ENCODE peak calls at places on chromosomes 12 and 14, in eight cellular contexts. S, X, F, R, U, I, C and T are unnamed samples.
A peak's percentile ranks its signal among the peaks of the same experiment; 100 is the strongest.

GRCh38 chr14:86777950-86778602 is 1214.9 kb downstream of the GALC start:
- DNase-seq in R (no peak), F (no peak), U (no peak), X (peak; percentile 37), C (no peak), S (no peak), I (no peak), T (no peak)

GRCh38 chr14:78254911-78255431 is 84.8 kb downstream of the NRXN3 start:
- DNase-seq in I (no peak), R (no peak), F (no peak), S (no peak), X (no peak), C (no peak), U (no peak), T (no peak)

GRCh38 chr12:19893514-19893913 is 454.2 kb downstream of the AEBP2 start:
- DNase-seq in X (peak; percentile 7), R (no peak), I (no peak), F (no peak), U (no peak), S (no peak), C (no peak), T (no peak)

GRCh38 chr12:131628766-131629448 is 82.0 kb upstream of the SFSWAP start:
- DNase-seq in X (no peak), I (no peak), R (no peak), U (no peak), S (peak; percentile 41), C (no peak), F (no peak), T (peak; percentile 47)

GRCh38 chr14:63752449-63753169 is 24.7 kb upstream of the SGPP1 start:
- DNase-seq in U (no peak), R (no peak), C (no peak), X (peak; percentile 2), F (no peak), S (no peak), I (no peak), T (no peak)

GRCh38 chr12:46843811-46844210 is 18.0 kb upstream of the SLC38A4 start:
- DNase-seq in U (no peak), F (no peak), X (no peak), C (no peak), S (no peak), I (no peak), R (no peak), T (no peak)

GRCh38 chr14:68373847-68374582 is 418.9 kb downstream of the ZFP36L1 start:
- DNase-seq in U (no peak), R (no peak), S (no peak), I (no peak), X (no peak), C (no peak), F (no peak), T (no peak)

GRCh38 chr12:101563197-101563596 is 31.6 kb upstream of the MYBPC1 start:
- DNase-seq in C (no peak), X (no peak), F (no peak), S (no peak), I (no peak), R (no peak), U (no peak), T (no peak)

GRCh38 chr14:96676161-96676560 is 121.0 kb upstream of the VRK1 start:
- DNase-seq in U (no peak), C (no peak), S (no peak), R (no peak), X (no peak), I (no peak), F (no peak), T (no peak)

GRCh38 chr12:118189761-118190181 is 53.8 kb downstream of the PEBP1 start:
- DNase-seq in S (peak; percentile 63), X (peak; percentile 66), C (no peak), R (no peak), U (peak; percentile 65), F (peak; percentile 19), I (peak; percentile 54), T (peak; percentile 64)

GRCh38 chr12:118185602-118186397 is 49.9 kb downstream of the PEBP1 start:
- DNase-seq in C (no peak), F (no peak), R (no peak), U (no peak), I (no peak), S (no peak), X (no peak), T (no peak)

GRCh38 chr12:118187746-118188390 is 51.9 kb downstream of the PEBP1 start:
- DNase-seq in C (no peak), X (no peak), R (no peak), I (no peak), F (no peak), U (no peak), S (no peak), T (no peak)

GRCh38 chr12:118190266-118190665 is 54.3 kb downstream of the PEBP1 start:
- DNase-seq in R (no peak), I (no peak), S (no peak), C (no peak), X (no peak), U (no peak), F (no peak), T (no peak)

DNA sequence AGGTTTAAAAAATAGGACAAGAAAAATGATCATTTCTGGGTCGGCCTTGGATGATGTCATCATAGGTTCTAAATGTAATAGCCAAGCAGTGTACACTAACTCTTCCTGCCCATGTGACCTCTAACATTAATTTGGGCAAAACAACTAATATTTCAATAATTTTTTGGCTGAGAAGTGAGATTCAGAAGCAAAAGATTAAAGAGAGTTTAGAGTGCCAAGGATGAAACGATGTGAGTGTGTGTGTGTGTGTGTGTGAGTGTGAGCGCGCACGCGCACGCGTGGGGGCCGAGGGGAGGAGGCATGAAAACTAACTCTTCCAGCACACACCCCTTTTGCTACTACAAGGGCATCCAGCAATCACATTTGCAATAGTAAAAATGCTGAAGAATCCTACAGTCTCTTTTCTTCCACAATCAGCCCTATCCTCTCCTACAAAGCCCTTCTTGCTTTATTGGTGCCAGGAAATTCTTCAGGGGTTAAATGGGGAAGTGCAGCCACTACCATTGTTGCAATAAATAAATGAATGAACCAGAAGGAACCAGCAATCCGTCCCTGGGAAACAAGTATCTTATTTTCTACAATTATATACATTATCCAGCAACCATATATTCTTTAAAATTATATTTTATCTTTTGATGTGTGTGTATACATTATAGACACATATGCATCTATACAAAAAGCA is 52.9 kb downstream of the PEBP1 start:
- DNase-seq in F (peak; percentile 38), S (no peak), U (no peak), R (no peak), X (peak; percentile 33), C (peak; percentile 26), I (peak; percentile 81), T (no peak)
- H3K27ac ChIP-seq in F (peak overlapping the region; percentile 83), S (no peak overlapping the region), U (no peak overlapping the region), R (no peak overlapping the region), X (no peak overlapping the region), C (peak overlapping the region; percentile 91), I (no peak overlapping the region), T (peak overlapping the region; percentile 32)

GRCh38 chr14:80636071-80636470 is 305.5 kb downstream of the CEP128 start:
- DNase-seq in I (no peak), F (no peak), S (no peak), R (no peak), C (no peak), U (no peak), X (no peak), T (no peak)
- TF ChIP-seq CTCF in I (no peak), F (no peak), S (peak; percentile 72), R (no peak), C (no peak), U (peak; percentile 48), X (peak; percentile 35), T (no peak)

GRCh38 chr12:49295087-49296001 is at the start of gene PRPH:
- DNase-seq in I (peak; percentile 61), C (no peak), R (no peak), X (no peak), S (peak; percentile 64), U (peak; percentile 77), F (no peak), T (no peak)

GRCh38 chr12:49294804-49295086 is 202 bp upstream of the PRPH start:
- DNase-seq in R (no peak), X (no peak), S (no peak), U (no peak), C (no peak), F (no peak), I (no peak), T (no peak)

GRCh38 chr12:49293056-49293956 is 1.6 kb upstream of the PRPH start:
- DNase-seq in S (peak; percentile 80), X (no peak), U (peak; percentile 67), I (peak; percentile 71), C (no peak), R (no peak), F (peak; percentile 57), T (peak; percentile 74)

GRCh38 chr12:49292729-49293055 is 2.3 kb upstream of the PRPH start:
- DNase-seq in R (no peak), F (no peak), S (no peak), C (no peak), I (no peak), X (no peak), U (no peak), T (no peak)

GRCh38 chr12:49294086-49294803 is 702 bp upstream of the PRPH start:
- DNase-seq in C (no peak), U (no peak), S (no peak), I (no peak), R (no peak), F (no peak), X (no peak), T (no peak)
- H3K27me3 ChIP-seq in C (no peaks in the 10 kb centered on the region), U (peaks cover 50% of the 10 kb centered on the region), S (peaks cover 56% of the 10 kb centered on the region), I (peaks cover 5% of the 10 kb centered on the region), R (peaks cover 36% of the 10 kb centered on the region), F (peaks cover 67% of the 10 kb centered on the region), X (peaks cover 56% of the 10 kb centered on the region), T (peaks cover 23% of the 10 kb centered on the region)

GRCh38 chr12:4049566-4050080 is 176.4 kb upstream of the PARP11 start:
- DNase-seq in I (no peak), X (no peak), R (no peak), U (peak; percentile 33), F (no peak), C (no peak), S (no peak), T (no peak)
- H3K27ac ChIP-seq in I (no peak overlapping the region), X (no peak overlapping the region), R (no peak overlapping the region), U (no peak overlapping the region), F (no peak overlapping the region), C (no peak overlapping the region), S (no peak overlapping the region), T (no peak overlapping the region)

GRCh38 chr14:87996276-87996592 is 3.3 kb upstream of the GALC start:
- DNase-seq in C (no peak), I (no peak), U (no peak), X (no peak), R (no peak), S (no peak), F (no peak), T (no peak)

GRCh38 chr14:88002421-88002820 is 2.5 kb upstream of the GPR65 start:
- DNase-seq in R (no peak), I (no peak), S (no peak), U (no peak), X (no peak), F (no peak), C (no peak), T (no peak)

GRCh38 chr14:87998414-87998813 is 5.4 kb upstream of the GALC start:
- DNase-seq in X (no peak), F (no peak), C (no peak), I (no peak), R (no peak), S (no peak), U (no peak), T (no peak)

GRCh38 chr14:87995500-87996275 is 2.7 kb upstream of the GALC start:
- DNase-seq in S (no peak), R (no peak), I (no peak), X (no peak), U (no peak), C (no peak), F (no peak), T (no peak)

GRCh38 chr14:87999282-87999681 is 5.7 kb upstream of the GPR65 start:
- DNase-seq in S (no peak), X (no peak), R (no peak), I (no peak), U (no peak), C (no peak), F (no peak), T (no peak)
- TF ChIP-seq CTCF in S (no peak), X (no peak), R (no peak), I (no peak), U (no peak), C (no peak), F (no peak), T (no peak)